ENCODE peak calls at places on chromosomes 2 and 18, in five cellular contexts. D is transverse colon, E is cardiac muscle cell, J is endodermal cell, I is fibroblast of lung. T is an unnamed sample.
A peak's percentile ranks its signal among the peaks of the same experiment; 100 is the strongest.

GRCh38 chr18:56576826-56577573 is 61.4 kb downstream of the TXNL1 start:
- DNase-seq in J (peak; percentile 68), E (peak; percentile 11), I (peak; percentile 8), D (no peak), T (peak; percentile 61)

GRCh38 chr2:161075701-161076100 is 84.5 kb upstream of the TANK start:
- DNase-seq in J (no peak), D (no peak), E (no peak), I (peak; percentile 59), T (no peak)

GRCh38 chr18:56168049-56168781 is 470.2 kb downstream of the TXNL1 start:
- DNase-seq in J (peak; percentile 67), I (peak; percentile 91), D (no peak), E (no peak), T (peak; percentile 46)

GRCh38 chr2:99543247-99543646 is 53.4 kb upstream of the REV1 start:
- DNase-seq in E (no peak), I (peak; percentile 8), D (no peak), J (no peak), T (no peak)

GRCh38 chr2:7031424-7032245 is 114.4 kb downstream of the RNF144A start:
- DNase-seq in I (peak; percentile 24), D (peak; percentile 93), J (no peak), E (no peak), T (no peak)

GRCh38 chr2:138364554-138365162 is 136.9 kb upstream of the SPOPL start:
- DNase-seq in E (no peak), I (peak; percentile 77), D (no peak), J (no peak), T (no peak)

GRCh38 chr2:239790313-239790712 is 234.8 kb downstream of the NDUFA10 start:
- DNase-seq in J (peak; percentile 35), I (no peak), E (no peak), D (peak; percentile 4), T (no peak)

GRCh38 chr2:100418563-100418962 is 1.1 kb upstream of the CHST10 start:
- DNase-seq in J (no peak), I (no peak), D (no peak), E (no peak), T (no peak)

GRCh38 chr2:14634223-14634884 is 1.8 kb downstream of the LRATD1 start:
- DNase-seq in E (peak; percentile 89), I (peak; percentile 76), D (peak; percentile 90), J (peak; percentile 95), T (peak; percentile 88)

GRCh38 chr2:223887127-223887526 is 49.7 kb upstream of the AP1S3 start:
- DNase-seq in D (no peak), I (peak; percentile 62), E (no peak), J (no peak), T (no peak)

GRCh38 chr18:33212363-33212762 is 228.2 kb downstream of the CCDC178 start:
- DNase-seq in I (peak; percentile 4), D (no peak), J (no peak), E (no peak), T (no peak)

GRCh38 chr2:17878222-17879136 is at the start of gene KCNS3:
- DNase-seq in E (peak; percentile 79), D (peak; percentile 61), I (peak; percentile 21), J (peak; percentile 84), T (peak; percentile 76)

GRCh38 chr2:162308747-162309503 is 9.6 kb downstream of the IFIH1 start:
- DNase-seq in I (no peak), J (no peak), E (no peak), D (no peak), T (no peak)

GRCh38 chr2:239220976-239221375 is 179.8 kb downstream of the HDAC4 start:
- DNase-seq in J (no peak), I (no peak), D (no peak), E (no peak), T (no peak)

GRCh38 chr2:16189851-16190160 is 249.5 kb downstream of the MYCN start:
- DNase-seq in E (no peak), J (no peak), D (no peak), I (no peak), T (no peak)

GRCh38 chr2:75310915-75311314 is 111.6 kb upstream of the TACR1 start:
- DNase-seq in J (no peak), D (no peak), E (no peak), I (peak; percentile 30), T (no peak)

GRCh38 chr2:237968048-237968862 is 1.4 kb downstream of the UBE2F start:
- DNase-seq in J (peak; percentile 56), I (peak; percentile 39), D (peak; percentile 40), E (no peak), T (peak; percentile 50)

GRCh38 chr2:20452551-20452950 is 5.7 kb downstream of the RHOB start:
- DNase-seq in J (peak; percentile 74), D (no peak), E (no peak), I (peak; percentile 57), T (peak; percentile 27)

GRCh38 chr2:132623096-132623839 is 46.7 kb downstream of the LYPD1 start:
- DNase-seq in E (no peak), D (no peak), J (no peak), I (peak; percentile 90), T (no peak)

GRCh38 chr2:77633601-77634000 is 111.4 kb upstream of the LRRTM4 start:
- DNase-seq in D (no peak), I (no peak), E (no peak), J (no peak), T (no peak)

GRCh38 chr2:239882335-239882734 is 142.8 kb downstream of the NDUFA10 start:
- DNase-seq in D (peak; percentile 66), I (peak; percentile 9), E (no peak), J (peak; percentile 93), T (peak; percentile 63)

GRCh38 chr2:102344397-102344796 is 11.2 kb upstream of the IL18R1 start:
- DNase-seq in I (no peak), D (no peak), E (no peak), J (no peak), T (no peak)

GRCh38 chr2:129857200-129857599 is 122.3 kb upstream of the RAB6C start:
- DNase-seq in J (no peak), E (no peak), D (no peak), I (no peak), T (no peak)

GRCh38 chr18:55633032-55633431 is 45.0 kb upstream of the TCF4 start:
- DNase-seq in I (peak; percentile 53), J (no peak), E (no peak), D (no peak), T (no peak)

GRCh38 chr2:48531141-48531648 is 1.2 kb downstream of the STON1 start:
- DNase-seq in I (peak; percentile 85), E (peak; percentile 65), D (no peak), J (peak; percentile 67), T (no peak)

GRCh38 chr2:48529676-48530032 is 300 bp upstream of the STON1 start:
- DNase-seq in E (no peak), D (no peak), J (no peak), I (no peak), T (no peak)

GRCh38 chr2:48528431-48528830 is 1.5 kb upstream of the STON1 start:
- DNase-seq in D (no peak), E (no peak), I (no peak), J (no peak), T (no peak)

GRCh38 chr2:48529189-48529588 is 765 bp upstream of the STON1 start:
- DNase-seq in J (peak; percentile 76), I (no peak), E (peak; percentile 47), D (no peak), T (no peak)

GRCh38 chr2:48530033-48530804 is at the start of gene STON1:
- DNase-seq in I (peak; percentile 57), J (peak; percentile 79), D (peak; percentile 39), E (peak; percentile 53), T (peak; percentile 87)
- H3K4me1 ChIP-seq in I (no peaks in the 10 kb centered on the region), J (peaks cover 7% of the 10 kb centered on the region), D (peaks cover 22% of the 10 kb centered on the region), E (peaks cover 6% of the 10 kb centered on the region), T (peaks cover 14% of the 10 kb centered on the region)

GRCh38 chr2:98025481-98026037 is 29.8 kb upstream of the TMEM131 start:
- DNase-seq in E (no peak), J (no peak), D (no peak), I (no peak), T (no peak)

GRCh38 chr2:98027955-98028593 is 32.3 kb upstream of the TMEM131 start:
- DNase-seq in D (no peak), E (no peak), J (no peak), I (peak; percentile 86), T (no peak)

GRCh38 chr2:98026927-98027522 is 31.3 kb upstream of the TMEM131 start:
- DNase-seq in I (no peak), J (no peak), E (no peak), D (no peak), T (no peak)

GRCh38 chr2:98027535-98027934 is 31.8 kb upstream of the TMEM131 start:
- DNase-seq in I (peak; percentile 3), E (no peak), D (no peak), J (no peak), T (no peak)

DNA sequence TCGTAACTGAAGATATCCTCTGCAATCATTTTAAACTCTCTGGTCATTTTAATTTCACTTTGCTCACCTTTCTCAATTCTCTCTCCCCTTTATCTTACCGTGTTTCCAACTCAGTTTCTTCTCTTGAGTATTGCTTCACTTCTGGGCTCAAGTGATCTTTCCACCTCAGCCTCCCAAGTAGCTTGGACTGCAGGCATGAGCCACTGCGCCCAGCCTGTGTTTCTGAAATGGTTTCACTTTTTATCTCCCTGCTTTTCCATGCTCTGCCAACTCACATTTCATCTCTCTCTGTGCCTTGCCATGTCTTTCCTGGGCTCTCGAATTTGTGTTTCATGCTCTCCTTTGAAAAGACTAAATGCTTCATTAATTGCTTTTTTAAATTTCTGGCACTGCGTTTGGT is 30.5 kb upstream of the TMEM131 start:
- DNase-seq in D (no peak), I (peak; percentile 9), E (no peak), J (no peak), T (no peak)
- H3K27ac ChIP-seq in D (no peak overlapping the region), I (no peak overlapping the region), E (no peak overlapping the region), J (no peak overlapping the region), T (no peak overlapping the region)

GRCh38 chr2:31832363-31832762 is 178.4 kb downstream of the MEMO1 start:
- DNase-seq in I (no peak), D (no peak), J (no peak), E (no peak), T (no peak)

GRCh38 chr2:31831585-31831984 is 179.2 kb downstream of the MEMO1 start:
- DNase-seq in E (no peak), J (no peak), I (peak; percentile 32), D (no peak), T (no peak)

GRCh38 chr2:31823558-31823957 is 187.2 kb downstream of the MEMO1 start:
- DNase-seq in I (no peak), J (no peak), E (no peak), D (no peak), T (no peak)

GRCh38 chr2:31828891-31829290 is 181.9 kb downstream of the MEMO1 start:
- DNase-seq in D (no peak), I (peak; percentile 14), J (no peak), E (no peak), T (no peak)
- H3K4me3 ChIP-seq in D (no peak overlapping the region), I (no peak overlapping the region), J (no peak overlapping the region), E (no peak overlapping the region), T (no peak overlapping the region)

GRCh38 chr2:60498176-60499081 is 55.0 kb downstream of the BCL11A start:
- DNase-seq in J (no peak), E (no peak), D (no peak), I (no peak), T (no peak)

GRCh38 chr2:60502123-60502522 is 51.3 kb downstream of the BCL11A start:
- DNase-seq in I (no peak), D (no peak), J (no peak), E (no peak), T (no peak)

GRCh38 chr2:60500861-60501260 is 52.6 kb downstream of the BCL11A start:
- DNase-seq in I (no peak), E (no peak), J (no peak), D (no peak), T (no peak)

GRCh38 chr2:60499082-60499429 is 54.4 kb downstream of the BCL11A start:
- DNase-seq in I (no peak), J (no peak), D (no peak), E (no peak), T (no peak)

GRCh38 chr2:60499651-60500300 is 53.7 kb downstream of the BCL11A start:
- DNase-seq in J (no peak), I (no peak), D (no peak), E (no peak), T (no peak)
- H3K4me1 ChIP-seq in J (no peaks in the 10 kb centered on the region), I (no peaks in the 10 kb centered on the region), D (peaks cover 13% of the 10 kb centered on the region), E (no peaks in the 10 kb centered on the region), T (peaks cover 3% of the 10 kb centered on the region)